ENCODE peak calls at places on chromosomes 3 and 15, in eight cellular contexts. One of them, this sample, is unnamed.
A peak's percentile ranks its signal among the peaks of the same experiment; 100 is the strongest.

GRCh38 chr3:136195258-136196063 is 674 bp downstream of the MSL2 start:
- DNase-seq in lower lobe of right lung: peak; percentile 88
- DNase-seq in PC-3: peak; percentile 51
- DNase-seq in hepatocyte: peak; percentile 73
- DNase-seq in heart left ventricle: peak; percentile 87
- DNase-seq in neural progenitor cell: peak; percentile 90
- DNase-seq in AG09309: no peak
- DNase-seq in cardiac muscle cell: peak; percentile 84
- DNase-seq in this sample: peak; percentile 82

GRCh38 chr3:120350431-120350941 is 1.3 kb upstream of the LRRC58 start:
- DNase-seq in cardiac muscle cell: no peak
- DNase-seq in lower lobe of right lung: peak; percentile 45
- DNase-seq in neural progenitor cell: no peak
- DNase-seq in heart left ventricle: no peak
- DNase-seq in AG09309: peak; percentile 28
- DNase-seq in hepatocyte: peak; percentile 22
- DNase-seq in PC-3: peak; percentile 79
- DNase-seq in this sample: no peak

GRCh38 chr15:74011610-74012009 is 17.1 kb downstream of the PML start:
- DNase-seq in AG09309: no peak
- DNase-seq in hepatocyte: no peak
- DNase-seq in lower lobe of right lung: no peak
- DNase-seq in heart left ventricle: peak; percentile 76
- DNase-seq in cardiac muscle cell: no peak
- DNase-seq in PC-3: peak; percentile 43
- DNase-seq in neural progenitor cell: no peak
- DNase-seq in this sample: no peak

GRCh38 chr3:101811875-101812274 is 32.9 kb downstream of the NXPE3 start:
- DNase-seq in PC-3: no peak
- DNase-seq in hepatocyte: no peak
- DNase-seq in cardiac muscle cell: no peak
- DNase-seq in neural progenitor cell: no peak
- DNase-seq in lower lobe of right lung: no peak
- DNase-seq in AG09309: no peak
- DNase-seq in heart left ventricle: no peak
- DNase-seq in this sample: no peak

GRCh38 chr3:194087995-194088841 is 47.7 kb upstream of the HES1 start:
- DNase-seq in AG09309: no peak
- DNase-seq in PC-3: no peak
- DNase-seq in neural progenitor cell: no peak
- DNase-seq in lower lobe of right lung: peak; percentile 51
- DNase-seq in heart left ventricle: no peak
- DNase-seq in hepatocyte: no peak
- DNase-seq in cardiac muscle cell: no peak
- DNase-seq in this sample: no peak

GRCh38 chr3:127822836-127823589 is 698 bp upstream of the MGLL start:
- DNase-seq in PC-3: peak; percentile 29
- DNase-seq in hepatocyte: peak; percentile 64
- DNase-seq in heart left ventricle: peak; percentile 76
- DNase-seq in cardiac muscle cell: peak; percentile 47
- DNase-seq in lower lobe of right lung: peak; percentile 80
- DNase-seq in neural progenitor cell: peak; percentile 66
- DNase-seq in AG09309: no peak
- DNase-seq in this sample: no peak

GRCh38 chr3:179713643-179714090 is 60.8 kb downstream of the USP13 start:
- DNase-seq in heart left ventricle: no peak
- DNase-seq in hepatocyte: no peak
- DNase-seq in cardiac muscle cell: no peak
- DNase-seq in lower lobe of right lung: no peak
- DNase-seq in PC-3: no peak
- DNase-seq in AG09309: peak; percentile 47
- DNase-seq in neural progenitor cell: peak; percentile 35
- DNase-seq in this sample: no peak

GRCh38 chr3:122183521-122183892 is at the start of gene CASR:
- DNase-seq in hepatocyte: peak; percentile 21
- DNase-seq in AG09309: no peak
- DNase-seq in cardiac muscle cell: peak; percentile 26
- DNase-seq in lower lobe of right lung: peak; percentile 52
- DNase-seq in heart left ventricle: no peak
- DNase-seq in PC-3: no peak
- DNase-seq in neural progenitor cell: peak; percentile 34
- DNase-seq in this sample: no peak

GRCh38 chr3:73552700-73553099 is 72.0 kb downstream of the PDZRN3 start:
- DNase-seq in lower lobe of right lung: no peak
- DNase-seq in AG09309: no peak
- DNase-seq in cardiac muscle cell: no peak
- DNase-seq in heart left ventricle: no peak
- DNase-seq in neural progenitor cell: no peak
- DNase-seq in hepatocyte: no peak
- DNase-seq in PC-3: no peak
- DNase-seq in this sample: no peak

GRCh38 chr3:196942915-196943277 is 568 bp upstream of the NCBP2 start:
- DNase-seq in cardiac muscle cell: peak; percentile 28
- DNase-seq in AG09309: no peak
- DNase-seq in PC-3: no peak
- DNase-seq in heart left ventricle: no peak
- DNase-seq in lower lobe of right lung: no peak
- DNase-seq in neural progenitor cell: no peak
- DNase-seq in hepatocyte: peak; percentile 51
- DNase-seq in this sample: no peak

GRCh38 chr15:90924375-90924774 is 8.0 kb downstream of the HDDC3 start:
- DNase-seq in heart left ventricle: no peak
- DNase-seq in lower lobe of right lung: no peak
- DNase-seq in cardiac muscle cell: no peak
- DNase-seq in hepatocyte: no peak
- DNase-seq in neural progenitor cell: no peak
- DNase-seq in PC-3: no peak
- DNase-seq in AG09309: no peak
- DNase-seq in this sample: no peak

GRCh38 chr3:2765002-2765579 is 345.1 kb downstream of the IL5RA start:
- DNase-seq in lower lobe of right lung: no peak
- DNase-seq in PC-3: no peak
- DNase-seq in heart left ventricle: no peak
- DNase-seq in cardiac muscle cell: peak; percentile 65
- DNase-seq in neural progenitor cell: peak; percentile 42
- DNase-seq in AG09309: no peak
- DNase-seq in hepatocyte: peak; percentile 43
- DNase-seq in this sample: no peak

GRCh38 chr15:65370885-65371284 is 6.9 kb downstream of the IGDCC3 start:
- DNase-seq in hepatocyte: no peak
- DNase-seq in AG09309: no peak
- DNase-seq in cardiac muscle cell: no peak
- DNase-seq in PC-3: no peak
- DNase-seq in heart left ventricle: no peak
- DNase-seq in neural progenitor cell: no peak
- DNase-seq in lower lobe of right lung: no peak
- DNase-seq in this sample: no peak

GRCh38 chr15:100261302-100262240 is 80.2 kb downstream of the ADAMTS17 start:
- DNase-seq in heart left ventricle: no peak
- DNase-seq in lower lobe of right lung: no peak
- DNase-seq in hepatocyte: no peak
- DNase-seq in neural progenitor cell: no peak
- DNase-seq in AG09309: no peak
- DNase-seq in cardiac muscle cell: no peak
- DNase-seq in PC-3: no peak
- DNase-seq in this sample: no peak

GRCh38 chr3:125594581-125595011 is 701 bp downstream of the OSBPL11 start:
- DNase-seq in lower lobe of right lung: no peak
- DNase-seq in hepatocyte: peak; percentile 37
- DNase-seq in AG09309: no peak
- DNase-seq in heart left ventricle: peak; percentile 16
- DNase-seq in cardiac muscle cell: peak; percentile 37
- DNase-seq in PC-3: no peak
- DNase-seq in neural progenitor cell: peak; percentile 53
- DNase-seq in this sample: no peak

GRCh38 chr3:107817076-107817475 is 273.8 kb downstream of the CD47 start:
- DNase-seq in lower lobe of right lung: no peak
- DNase-seq in PC-3: no peak
- DNase-seq in heart left ventricle: no peak
- DNase-seq in AG09309: no peak
- DNase-seq in hepatocyte: no peak
- DNase-seq in neural progenitor cell: no peak
- DNase-seq in cardiac muscle cell: no peak
- DNase-seq in this sample: no peak

GRCh38 chr3:33884204-33884561 is 85.8 kb downstream of the PDCD6IP start:
- DNase-seq in neural progenitor cell: peak; percentile 4
- DNase-seq in cardiac muscle cell: peak; percentile 21
- DNase-seq in AG09309: no peak
- DNase-seq in PC-3: peak; percentile 24
- DNase-seq in lower lobe of right lung: no peak
- DNase-seq in hepatocyte: no peak
- DNase-seq in heart left ventricle: no peak
- DNase-seq in this sample: no peak

GRCh38 chr3:62361261-62361660 is 12.1 kb downstream of the FEZF2 start:
- DNase-seq in AG09309: no peak
- DNase-seq in cardiac muscle cell: no peak
- DNase-seq in PC-3: no peak
- DNase-seq in lower lobe of right lung: no peak
- DNase-seq in hepatocyte: no peak
- DNase-seq in neural progenitor cell: no peak
- DNase-seq in heart left ventricle: no peak
- DNase-seq in this sample: no peak

GRCh38 chr15:101275018-101275417 is 2.3 kb downstream of the SELENOS start:
- DNase-seq in PC-3: no peak
- DNase-seq in cardiac muscle cell: no peak
- DNase-seq in hepatocyte: no peak
- DNase-seq in lower lobe of right lung: no peak
- DNase-seq in neural progenitor cell: no peak
- DNase-seq in heart left ventricle: no peak
- DNase-seq in AG09309: no peak
- DNase-seq in this sample: no peak

DNA sequence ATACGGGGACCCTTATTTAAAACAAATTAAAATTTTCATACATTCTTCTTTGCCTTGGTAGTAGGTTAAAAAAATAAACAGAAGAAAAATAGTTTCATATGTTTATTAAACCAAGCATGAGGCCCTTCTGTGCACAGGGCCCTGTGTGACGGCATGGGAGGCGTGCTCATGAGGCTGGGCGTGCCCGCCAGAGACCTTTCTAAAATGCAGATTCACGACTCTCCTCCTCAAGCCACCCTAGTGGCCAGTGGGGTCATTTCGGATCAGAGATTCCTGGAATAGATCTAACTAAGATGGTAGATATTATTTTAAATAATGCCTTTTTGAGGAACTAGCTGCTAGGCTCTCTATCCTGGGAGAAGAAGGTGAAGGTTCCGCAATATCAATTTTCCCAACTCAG is 35.3 kb downstream of the MASP1 start:
- DNase-seq in PC-3: no peak
- DNase-seq in heart left ventricle: no peak
- DNase-seq in cardiac muscle cell: no peak
- DNase-seq in hepatocyte: no peak
- DNase-seq in lower lobe of right lung: no peak
- DNase-seq in AG09309: no peak
- DNase-seq in neural progenitor cell: no peak
- DNase-seq in this sample: no peak
- TF ChIP-seq CTCF in PC-3: no peak
- TF ChIP-seq CTCF in heart left ventricle: no peak
- TF ChIP-seq CTCF in cardiac muscle cell: no peak
- TF ChIP-seq CTCF in hepatocyte: no peak
- TF ChIP-seq CTCF in lower lobe of right lung: no peak
- TF ChIP-seq CTCF in AG09309: no peak
- TF ChIP-seq CTCF in neural progenitor cell: peak; percentile 25
- TF ChIP-seq CTCF in this sample: no peak

GRCh38 chr3:157119369-157119951 is 40.5 kb downstream of the CCNL1 start:
- DNase-seq in PC-3: peak; percentile 45
- DNase-seq in lower lobe of right lung: no peak
- DNase-seq in cardiac muscle cell: no peak
- DNase-seq in AG09309: no peak
- DNase-seq in hepatocyte: no peak
- DNase-seq in neural progenitor cell: no peak
- DNase-seq in heart left ventricle: no peak
- DNase-seq in this sample: peak; percentile 36

GRCh38 chr3:157122116-157122515 is 37.8 kb downstream of the CCNL1 start:
- DNase-seq in PC-3: peak; percentile 93
- DNase-seq in AG09309: no peak
- DNase-seq in heart left ventricle: no peak
- DNase-seq in lower lobe of right lung: no peak
- DNase-seq in hepatocyte: peak; percentile 75
- DNase-seq in neural progenitor cell: no peak
- DNase-seq in cardiac muscle cell: no peak
- DNase-seq in this sample: no peak

GRCh38 chr3:157123621-157124020 is 36.3 kb downstream of the CCNL1 start:
- DNase-seq in neural progenitor cell: no peak
- DNase-seq in PC-3: peak; percentile 35
- DNase-seq in AG09309: no peak
- DNase-seq in heart left ventricle: no peak
- DNase-seq in cardiac muscle cell: no peak
- DNase-seq in hepatocyte: no peak
- DNase-seq in lower lobe of right lung: no peak
- DNase-seq in this sample: no peak

GRCh38 chr3:157120071-157120892 is 39.7 kb downstream of the CCNL1 start:
- DNase-seq in PC-3: no peak
- DNase-seq in cardiac muscle cell: no peak
- DNase-seq in lower lobe of right lung: no peak
- DNase-seq in hepatocyte: peak; percentile 68
- DNase-seq in neural progenitor cell: no peak
- DNase-seq in AG09309: no peak
- DNase-seq in heart left ventricle: no peak
- DNase-seq in this sample: no peak

GRCh38 chr3:157121522-157121921 is 38.4 kb downstream of the CCNL1 start:
- DNase-seq in cardiac muscle cell: no peak
- DNase-seq in heart left ventricle: no peak
- DNase-seq in AG09309: no peak
- DNase-seq in hepatocyte: no peak
- DNase-seq in PC-3: no peak
- DNase-seq in neural progenitor cell: no peak
- DNase-seq in lower lobe of right lung: no peak
- DNase-seq in this sample: no peak
- TF ChIP-seq CTCF in cardiac muscle cell: no peak
- TF ChIP-seq CTCF in heart left ventricle: no peak
- TF ChIP-seq CTCF in AG09309: no peak
- TF ChIP-seq CTCF in hepatocyte: no peak
- TF ChIP-seq CTCF in PC-3: no peak
- TF ChIP-seq CTCF in neural progenitor cell: no peak
- TF ChIP-seq CTCF in lower lobe of right lung: no peak
- TF ChIP-seq CTCF in this sample: no peak

GRCh38 chr15:47194718-47195117 is 522.6 kb upstream of the SEMA6D start:
- DNase-seq in hepatocyte: peak; percentile 47
- DNase-seq in PC-3: peak; percentile 47
- DNase-seq in heart left ventricle: no peak
- DNase-seq in cardiac muscle cell: peak; percentile 59
- DNase-seq in AG09309: no peak
- DNase-seq in neural progenitor cell: peak; percentile 41
- DNase-seq in lower lobe of right lung: no peak
- DNase-seq in this sample: no peak
- TF ChIP-seq CTCF in hepatocyte: peak; percentile 61
- TF ChIP-seq CTCF in PC-3: peak; percentile 61
- TF ChIP-seq CTCF in heart left ventricle: no peak
- TF ChIP-seq CTCF in cardiac muscle cell: peak; percentile 31
- TF ChIP-seq CTCF in AG09309: peak; percentile 24
- TF ChIP-seq CTCF in neural progenitor cell: peak; percentile 60
- TF ChIP-seq CTCF in lower lobe of right lung: peak; percentile 12
- TF ChIP-seq CTCF in this sample: no peak

DNA sequence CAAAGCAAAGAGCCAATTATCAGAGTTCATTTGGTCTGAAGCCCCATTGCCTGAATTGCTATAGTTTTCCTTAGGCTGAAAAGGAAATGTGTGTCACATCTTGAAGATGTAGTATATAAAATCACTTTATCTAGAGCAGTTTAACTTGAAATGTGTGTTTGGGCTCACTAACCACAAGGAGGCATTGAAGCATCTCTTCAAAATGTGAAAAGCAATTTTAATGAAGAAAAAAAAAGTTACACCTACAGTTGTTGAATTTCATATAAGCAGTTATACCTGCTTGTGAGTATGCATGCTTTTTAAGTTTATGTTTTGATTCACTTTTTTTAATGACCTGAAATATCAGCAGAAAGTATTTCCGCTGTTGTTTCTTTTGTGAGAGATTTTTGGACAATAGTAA is 129.3 kb downstream of the IQCH start:
- DNase-seq in hepatocyte: no peak
- DNase-seq in neural progenitor cell: no peak
- DNase-seq in PC-3: peak; percentile 15
- DNase-seq in cardiac muscle cell: no peak
- DNase-seq in lower lobe of right lung: no peak
- DNase-seq in AG09309: no peak
- DNase-seq in heart left ventricle: no peak
- DNase-seq in this sample: no peak
- TF ChIP-seq CTCF in hepatocyte: peak; percentile 36
- TF ChIP-seq CTCF in neural progenitor cell: peak; percentile 35
- TF ChIP-seq CTCF in PC-3: peak; percentile 47
- TF ChIP-seq CTCF in cardiac muscle cell: no peak
- TF ChIP-seq CTCF in lower lobe of right lung: no peak
- TF ChIP-seq CTCF in AG09309: peak; percentile 30
- TF ChIP-seq CTCF in heart left ventricle: no peak
- TF ChIP-seq CTCF in this sample: no peak

This sample was measured in natural killer cell.